ENCODE peak calls at places on chromosome 6, in five cellular contexts. W is endothelial cell, D is K562, C is MM.1S, P is breast epithelium. Y is an unnamed sample.

GRCh38 chr6:79941489-79942151 is 5.7 kb downstream of the ELOVL4 start:
- DNase-seq in W (no peak), D (no peak), C (no peak), P (no peak), Y (no peak)

GRCh38 chr6:26536571-26537159 is 1.5 kb upstream of the HMGN4 start:
- DNase-seq in W (peak), D (no peak), C (peak), P (no peak), Y (peak)

GRCh38 chr6:110180228-110181008 is at the start of gene CDC40:
- DNase-seq in W (peak), D (peak), C (no peak), P (peak), Y (peak)

GRCh38 chr6:21759721-21760120 is 166.2 kb downstream of the SOX4 start:
- DNase-seq in W (no peak), D (no peak), C (no peak), P (no peak), Y (no peak)

GRCh38 chr6:74891358-74891811 is 314.5 kb downstream of the COL12A1 start:
- DNase-seq in W (no peak), D (no peak), C (no peak), P (no peak), Y (no peak)

GRCh38 chr6:169689247-169689646 is 12.6 kb downstream of the WDR27 start:
- DNase-seq in W (no peak), D (no peak), C (no peak), P (no peak), Y (no peak)

GRCh38 chr6:102300350-102300749 is 906.8 kb downstream of the GRIK2 start:
- DNase-seq in W (no peak), D (no peak), C (no peak), P (no peak), Y (no peak)

GRCh38 chr6:167668019-167668753 is 158.5 kb upstream of the AFDN start:
- DNase-seq in W (no peak), D (no peak), C (no peak), P (no peak), Y (no peak)

GRCh38 chr6:25670793-25671513 is 18.9 kb downstream of the SCGN start:
- DNase-seq in W (no peak), D (no peak), C (no peak), P (no peak), Y (no peak)

GRCh38 chr6:90274481-90275030 is 22.1 kb downstream of the BACH2 start:
- DNase-seq in W (no peak), D (no peak), C (no peak), P (peak), Y (no peak)

GRCh38 chr6:63504777-63505384 is 67.4 kb upstream of the LOC128125822 start:
- DNase-seq in W (no peak), D (no peak), C (peak), P (no peak), Y (peak)

GRCh38 chr6:150751296-150751695 is 114.2 kb upstream of the MTHFD1L start:
- DNase-seq in W (no peak), D (no peak), C (no peak), P (no peak), Y (no peak)

GRCh38 chr6:144845181-144845580 is 560.0 kb downstream of the UTRN start:
- DNase-seq in W (no peak), D (no peak), C (no peak), P (no peak), Y (no peak)

GRCh38 chr6:7100751-7101078 is 7.0 kb upstream of the RREB1 start:
- DNase-seq in W (no peak), D (peak), C (no peak), P (no peak), Y (no peak)

GRCh38 chr6:144346719-144347446 is 61.7 kb downstream of the UTRN start:
- DNase-seq in W (no peak), D (no peak), C (no peak), P (no peak), Y (no peak)

GRCh38 chr6:44805239-44805849 is 417.8 kb downstream of the CDC5L start:
- DNase-seq in W (no peak), D (no peak), C (no peak), P (no peak), Y (no peak)

GRCh38 chr6:170378502-170378901 is 71.9 kb downstream of the FAM120B start:
- DNase-seq in W (peak), D (no peak), C (no peak), P (no peak), Y (no peak)

GRCh38 chr6:15264902-15265761 is 19.3 kb downstream of the JARID2 start:
- DNase-seq in W (no peak), D (peak), C (no peak), P (no peak), Y (no peak)

GRCh38 chr6:12483712-12484111 is 193.6 kb downstream of the EDN1 start:
- DNase-seq in W (no peak), D (no peak), C (peak), P (no peak), Y (peak)

GRCh38 chr6:152636675-152637421 is at the start of gene SYNE1:
- DNase-seq in W (peak), D (no peak), C (no peak), P (no peak), Y (peak)

GRCh38 chr6:99588618-99589289 is 17.9 kb upstream of the PRDM13 start:
- DNase-seq in W (peak), D (no peak), C (peak), P (peak), Y (peak)

GRCh38 chr6:1527098-1527497 is 82.6 kb upstream of the FOXC1 start:
- DNase-seq in W (peak), D (no peak), C (peak), P (peak), Y (no peak)

GRCh38 chr6:87628424-87628823 is 38.5 kb downstream of the ORC3 start:
- DNase-seq in W (no peak), D (no peak), C (no peak), P (no peak), Y (peak)

GRCh38 chr6:169452117-169452868 is 198.6 kb upstream of the THBS2 start:
- DNase-seq in W (no peak), D (peak), C (no peak), P (peak), Y (no peak)

GRCh38 chr6:109010703-109011102 is 83.9 kb downstream of the SESN1 start:
- DNase-seq in W (no peak), D (no peak), C (no peak), P (no peak), Y (no peak)

GRCh38 chr6:45845546-45845945 is 170.1 kb downstream of the CLIC5 start:
- DNase-seq in W (no peak), D (no peak), C (no peak), P (no peak), Y (no peak)

GRCh38 chr6:157236040-157236725 is 87.1 kb downstream of the TMEM242 start:
- DNase-seq in W (no peak), D (no peak), C (no peak), P (no peak), Y (no peak)
- TF ChIP-seq CTCF in W (no peak), D (no peak), C (no peak), P (no peak), Y (no peak)

GRCh38 chr6:52663120-52663934 is 7.6 kb upstream of the TMEM14A start:
- DNase-seq in W (peak), D (peak), C (peak), P (peak), Y (peak)

GRCh38 chr6:52664185-52664990 is 6.5 kb upstream of the TMEM14A start:
- DNase-seq in W (peak), D (peak), C (peak), P (peak), Y (peak)

GRCh38 chr6:52664991-52665686 is 5.8 kb upstream of the TMEM14A start:
- DNase-seq in W (no peak), D (no peak), C (no peak), P (no peak), Y (no peak)

GRCh38 chr6:52662031-52662430 is 8.9 kb upstream of the TMEM14A start:
- DNase-seq in W (no peak), D (no peak), C (no peak), P (no peak), Y (no peak)

DNA sequence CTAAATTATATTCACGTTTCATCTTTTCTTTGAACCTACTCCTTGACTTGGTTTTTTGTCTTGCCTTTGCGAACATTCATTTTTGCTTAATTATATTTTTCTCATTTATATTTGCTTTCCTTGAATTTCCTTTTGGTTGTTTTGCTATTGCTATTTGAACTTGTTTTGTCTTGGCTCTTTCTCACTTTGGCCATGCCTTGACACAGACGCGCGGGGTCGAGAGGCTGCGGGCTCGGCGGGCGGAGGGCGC is 7.1 kb upstream of the TMEM14A start:
- DNase-seq in W (no peak), D (no peak), C (no peak), P (no peak), Y (no peak)
- TF ChIP-seq CTCF in W (no peak), D (no peak), C (no peak), P (no peak), Y (no peak)

GRCh38 chr6:125789167-125789566 is 1.6 kb upstream of the NCOA7 start:
- DNase-seq in W (no peak), D (no peak), C (no peak), P (no peak), Y (no peak)

GRCh38 chr6:125789576-125790402 is 971 bp upstream of the NCOA7 start:
- DNase-seq in W (peak), D (peak), C (peak), P (no peak), Y (peak)

GRCh38 chr6:125790403-125791150 is at the start of gene NCOA7:
- DNase-seq in W (peak), D (peak), C (peak), P (peak), Y (peak)

GRCh38 chr6:125784365-125784764 is 6.4 kb upstream of the NCOA7 start:
- DNase-seq in W (no peak), D (no peak), C (no peak), P (no peak), Y (no peak)

GRCh38 chr6:125787791-125788190 is 3.0 kb upstream of the NCOA7 start:
- DNase-seq in W (no peak), D (peak), C (no peak), P (no peak), Y (no peak)
- TF ChIP-seq CTCF in W (no peak), D (peak), C (no peak), P (no peak), Y (peak)

DNA sequence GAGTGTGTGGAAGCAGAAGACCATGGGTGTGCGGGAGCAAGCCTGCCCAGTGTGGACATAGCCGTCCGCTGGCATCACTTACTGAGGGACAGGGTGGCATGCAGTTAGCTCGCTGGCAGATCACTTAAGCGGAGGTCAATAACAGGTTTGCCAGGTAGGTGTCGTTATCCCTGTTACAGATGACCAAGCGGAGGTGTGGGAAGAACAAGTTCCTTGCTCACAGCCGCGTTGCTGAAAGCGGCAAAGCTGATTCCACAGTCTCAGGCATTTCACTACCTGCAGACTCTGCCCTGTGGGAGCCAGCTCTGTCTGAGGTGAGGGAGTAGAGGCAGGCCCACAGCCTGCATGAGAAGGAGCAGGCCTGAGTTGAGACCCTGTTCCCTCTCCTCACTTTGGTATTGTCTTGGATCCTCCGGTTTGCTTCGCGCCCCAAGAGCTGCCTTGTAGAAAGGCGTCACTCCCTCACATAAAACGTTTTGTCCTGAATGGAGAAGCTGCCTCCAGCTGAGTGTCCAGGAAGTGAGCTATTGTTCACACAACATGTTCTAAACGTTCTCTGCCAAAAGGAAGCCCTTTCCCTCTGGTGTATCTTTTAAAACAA is 96.9 kb downstream of the TCP11 start:
- DNase-seq in W (no peak), D (no peak), C (no peak), P (peak), Y (no peak)
- TF ChIP-seq CTCF in W (no peak), D (no peak), C (no peak), P (no peak), Y (no peak)

GRCh38 chr6:43386492-43386891 is 17.0 kb upstream of the ZNF318 start:
- DNase-seq in W (no peak), D (no peak), C (peak), P (no peak), Y (peak)
- TF ChIP-seq CTCF in W (no peak), D (peak), C (peak), P (no peak), Y (no peak)

GRCh38 chr6:70166088-70166958 is 136.6 kb downstream of the COL9A1 start:
- DNase-seq in W (peak), D (peak), C (peak), P (no peak), Y (peak)
- TF ChIP-seq CTCF in W (peak), D (peak), C (peak), P (no peak), Y (peak)

GRCh38 chr6:161353208-161353613 is 79.3 kb upstream of the AGPAT4 start:
- DNase-seq in W (peak), D (peak), C (no peak), P (no peak), Y (no peak)
- TF ChIP-seq CTCF in W (no peak), D (peak), C (no peak), P (no peak), Y (no peak)

DNA sequence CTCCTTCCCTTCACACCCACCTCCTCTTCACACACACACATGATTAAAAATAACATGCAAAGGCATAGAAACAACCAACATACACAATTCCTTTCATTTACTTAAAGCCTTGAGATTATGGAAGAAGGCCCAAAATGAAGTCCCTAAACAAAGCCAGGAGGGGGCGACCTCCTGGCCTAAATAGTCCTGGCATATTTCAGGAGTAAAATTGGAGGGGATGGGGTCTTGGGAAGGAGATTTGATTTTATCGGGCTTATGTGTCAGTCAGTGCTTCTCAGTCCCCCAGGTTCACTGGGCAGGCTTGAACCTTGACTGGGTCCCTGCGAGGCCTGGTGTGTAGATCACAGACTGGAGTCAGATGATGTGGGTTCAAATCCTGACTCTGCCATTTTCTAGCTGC is 266.4 kb downstream of the SAMD5 start:
- DNase-seq in W (peak), D (no peak), C (no peak), P (no peak), Y (no peak)
- TF ChIP-seq CTCF in W (peak), D (peak), C (no peak), P (no peak), Y (no peak)

GRCh38 chr6:4848382-4849068 is 72.3 kb downstream of the CDYL start:
- DNase-seq in W (peak), D (no peak), C (no peak), P (no peak), Y (no peak)
- TF ChIP-seq CTCF in W (no peak), D (peak), C (peak), P (no peak), Y (peak)

GRCh38 chr6:41443616-41444525 is 102.3 kb upstream of the FOXP4 start:
- DNase-seq in W (no peak), D (no peak), C (no peak), P (no peak), Y (no peak)

GRCh38 chr6:41440958-41441357 is 105.2 kb upstream of the FOXP4 start:
- DNase-seq in W (no peak), D (no peak), C (no peak), P (no peak), Y (no peak)

GRCh38 chr6:41441598-41442205 is 104.5 kb upstream of the FOXP4 start:
- DNase-seq in W (no peak), D (no peak), C (no peak), P (no peak), Y (no peak)

GRCh38 chr6:41445268-41445667 is 100.9 kb upstream of the FOXP4 start:
- DNase-seq in W (no peak), D (no peak), C (no peak), P (no peak), Y (no peak)

GRCh38 chr6:41442800-41443501 is 103.2 kb upstream of the FOXP4 start:
- DNase-seq in W (peak), D (peak), C (no peak), P (peak), Y (no peak)
- TF ChIP-seq CTCF in W (peak), D (peak), C (peak), P (no peak), Y (peak)

Y was measured in GM10248.